ENCODE peak calls at places on chromosomes 13 and 19, in five cellular contexts. One of them, this sample, is unnamed.

GRCh38 chr19:18173572-18174294 is at the start of gene IFI30:
- DNase-seq in IMR-90: no peak
- DNase-seq in H9: peak
- DNase-seq in neuronal stem cell: no peak
- DNase-seq in H1: peak
- DNase-seq in this sample: peak

GRCh38 chr13:94329277-94329676 is 150.2 kb downstream of the DCT start:
- DNase-seq in IMR-90: peak
- DNase-seq in H9: no peak
- DNase-seq in neuronal stem cell: no peak
- DNase-seq in H1: no peak
- DNase-seq in this sample: peak

GRCh38 chr13:48160879-48161278 is 66.0 kb upstream of the MED4 start:
- DNase-seq in IMR-90: no peak
- DNase-seq in H9: no peak
- DNase-seq in neuronal stem cell: no peak
- DNase-seq in H1: no peak
- DNase-seq in this sample: peak

GRCh38 chr19:55830656-55831055 is 1.1 kb downstream of the NLRP11 start:
- DNase-seq in IMR-90: no peak
- DNase-seq in H9: no peak
- DNase-seq in neuronal stem cell: no peak
- DNase-seq in H1: no peak
- DNase-seq in this sample: no peak

GRCh38 chr13:22173605-22174004 is 502.7 kb downstream of the FGF9 start:
- DNase-seq in IMR-90: peak
- DNase-seq in H9: no peak
- DNase-seq in neuronal stem cell: no peak
- DNase-seq in H1: no peak
- DNase-seq in this sample: peak

GRCh38 chr13:44493213-44493812 is 82.8 kb downstream of the TSC22D1 start:
- DNase-seq in IMR-90: no peak
- DNase-seq in H9: no peak
- DNase-seq in neuronal stem cell: no peak
- DNase-seq in H1: no peak
- DNase-seq in this sample: no peak

GRCh38 chr13:89902223-89902622 is 1445.3 kb upstream of the MIR17HG start:
- DNase-seq in IMR-90: no peak
- DNase-seq in H9: no peak
- DNase-seq in neuronal stem cell: no peak
- DNase-seq in H1: no peak
- DNase-seq in this sample: no peak

GRCh38 chr13:110713981-110714797 is 689 bp downstream of the ING1 start:
- DNase-seq in IMR-90: peak
- DNase-seq in H9: peak
- DNase-seq in neuronal stem cell: peak
- DNase-seq in H1: peak
- DNase-seq in this sample: peak

GRCh38 chr19:18514800-18515682 is 6.8 kb downstream of the ELL start:
- DNase-seq in IMR-90: peak
- DNase-seq in H9: no peak
- DNase-seq in neuronal stem cell: no peak
- DNase-seq in H1: no peak
- DNase-seq in this sample: peak

GRCh38 chr19:46731007-46731501 is 14.1 kb upstream of the PRKD2 start:
- DNase-seq in IMR-90: peak
- DNase-seq in H9: no peak
- DNase-seq in neuronal stem cell: no peak
- DNase-seq in H1: no peak
- DNase-seq in this sample: peak

GRCh38 chr13:113848020-113848419 is 15.9 kb downstream of the GAS6 start:
- DNase-seq in IMR-90: no peak
- DNase-seq in H9: peak
- DNase-seq in neuronal stem cell: no peak
- DNase-seq in H1: peak
- DNase-seq in this sample: no peak

GRCh38 chr13:105341256-105341655 is 1194.2 kb downstream of the EFNB2 start:
- DNase-seq in IMR-90: no peak
- DNase-seq in H9: no peak
- DNase-seq in neuronal stem cell: no peak
- DNase-seq in H1: no peak
- DNase-seq in this sample: no peak

GRCh38 chr19:44891016-44891882 is at the start of gene TOMM40:
- DNase-seq in IMR-90: peak
- DNase-seq in H9: no peak
- DNase-seq in neuronal stem cell: no peak
- DNase-seq in H1: peak
- DNase-seq in this sample: peak

GRCh38 chr13:51770160-51770559 is 33.8 kb downstream of the DHRS12 start:
- DNase-seq in IMR-90: no peak
- DNase-seq in H9: no peak
- DNase-seq in neuronal stem cell: no peak
- DNase-seq in H1: no peak
- DNase-seq in this sample: no peak

GRCh38 chr19:1418951-1419735 is 11.8 kb downstream of the DAZAP1 start:
- DNase-seq in IMR-90: no peak
- DNase-seq in H9: no peak
- DNase-seq in neuronal stem cell: no peak
- DNase-seq in H1: no peak
- DNase-seq in this sample: no peak

GRCh38 chr19:23810496-23810895 is 51.8 kb upstream of the ZNF681 start:
- DNase-seq in IMR-90: no peak
- DNase-seq in H9: no peak
- DNase-seq in neuronal stem cell: no peak
- DNase-seq in H1: no peak
- DNase-seq in this sample: no peak

GRCh38 chr19:16628183-16628983 is at the start of gene MED26:
- DNase-seq in IMR-90: peak
- DNase-seq in H9: peak
- DNase-seq in neuronal stem cell: peak
- DNase-seq in H1: peak
- DNase-seq in this sample: peak

GRCh38 chr13:98994896-98995295 is 17.0 kb upstream of the DOCK9 start:
- DNase-seq in IMR-90: no peak
- DNase-seq in H9: no peak
- DNase-seq in neuronal stem cell: no peak
- DNase-seq in H1: no peak
- DNase-seq in this sample: no peak
- H2BK15ac ChIP-seq in IMR-90: no peak
- H2BK15ac ChIP-seq in H9: no peak
- H2BK15ac ChIP-seq in neuronal stem cell: no peak
- H2BK15ac ChIP-seq in H1: no peak
- H2BK15ac ChIP-seq in this sample: no peak

DNA sequence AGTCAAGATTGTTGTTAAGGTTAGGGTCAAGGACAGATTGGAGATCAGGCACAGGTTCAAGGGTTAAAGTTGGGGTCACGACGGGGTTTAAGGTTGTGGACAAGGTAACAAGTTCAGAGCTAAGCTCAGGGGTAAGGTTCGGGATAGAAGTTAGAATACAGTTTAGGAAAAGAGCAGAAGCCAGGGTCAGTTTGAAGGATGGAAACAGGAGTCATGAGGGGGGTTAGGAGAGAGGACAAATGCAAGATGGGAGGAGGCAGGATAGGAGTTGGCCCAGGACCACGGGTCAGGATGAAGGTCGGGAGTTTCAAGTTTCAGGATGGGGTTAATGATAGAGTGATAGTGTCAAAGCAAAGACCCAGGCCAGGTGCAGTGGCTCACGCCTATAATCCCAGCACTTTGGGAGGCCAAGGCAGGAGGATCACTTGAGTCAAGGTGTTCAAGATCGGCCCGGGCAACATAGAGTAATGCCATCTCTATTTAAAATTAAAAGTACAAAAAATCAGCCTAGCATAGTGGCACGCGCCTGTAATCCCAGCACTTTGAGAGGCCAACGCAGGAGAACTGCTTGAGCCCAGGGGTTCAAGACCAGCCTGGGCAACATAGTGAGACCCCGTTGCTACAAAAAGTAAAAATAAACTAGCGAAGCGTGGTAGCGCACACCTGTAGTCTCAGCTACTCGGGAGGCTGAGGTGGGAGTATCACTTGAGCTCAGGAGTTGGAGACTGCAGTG is 7.7 kb downstream of the NPHS1 start:
- DNase-seq in IMR-90: no peak
- DNase-seq in H9: no peak
- DNase-seq in neuronal stem cell: no peak
- DNase-seq in H1: no peak
- DNase-seq in this sample: no peak
- H4K91ac ChIP-seq in IMR-90: no peak
- H4K91ac ChIP-seq in H9: no peak
- H4K91ac ChIP-seq in neuronal stem cell: no peak
- H4K91ac ChIP-seq in H1: no peak
- H4K91ac ChIP-seq in this sample: no peak

DNA sequence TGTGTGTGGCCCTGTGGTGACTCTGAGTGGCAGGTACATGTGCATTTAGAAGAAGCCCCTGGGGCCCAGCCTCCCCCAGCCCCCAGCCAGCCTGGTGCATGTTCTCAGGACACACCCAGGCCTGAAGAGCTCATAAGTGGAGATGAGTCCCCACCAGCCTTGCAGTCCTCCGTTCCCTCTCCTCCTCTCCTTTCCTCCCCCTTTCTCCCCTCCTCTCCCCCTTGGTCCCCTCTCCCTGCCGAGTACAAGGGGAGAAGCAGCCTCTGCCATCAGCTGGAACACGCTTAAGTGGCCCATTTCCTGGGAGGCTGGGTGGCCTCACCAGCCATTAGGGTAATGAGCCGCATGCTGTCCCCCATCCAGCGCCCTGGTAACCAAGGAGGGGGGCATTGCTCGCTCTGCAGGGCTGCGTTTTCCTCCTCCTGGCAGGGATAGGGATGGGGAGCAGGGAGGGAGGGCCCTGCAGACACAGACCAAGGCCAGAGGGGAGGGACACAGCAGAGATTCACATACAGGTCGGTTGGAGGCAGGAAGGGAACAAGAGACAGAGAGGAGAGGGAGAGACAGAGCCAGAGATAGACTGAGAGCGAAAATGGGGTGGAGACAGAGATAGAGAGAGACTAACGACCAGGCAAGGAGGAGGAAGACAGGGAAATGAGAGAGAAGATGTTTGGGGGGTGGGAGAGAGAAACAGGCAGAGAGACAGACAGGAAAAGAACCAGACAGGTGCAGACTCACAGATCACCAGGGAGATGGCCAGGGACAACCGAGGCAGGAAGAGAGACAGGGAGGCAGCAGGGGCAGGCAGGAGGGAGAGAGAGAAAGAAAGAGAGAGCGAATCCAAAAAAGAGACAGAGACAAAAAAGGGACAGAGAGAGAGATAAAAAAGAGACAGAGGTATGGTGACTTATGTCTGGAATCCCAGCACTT is 19.3 kb upstream of the DPP9 start:
- DNase-seq in IMR-90: no peak
- DNase-seq in H9: peak
- DNase-seq in neuronal stem cell: no peak
- DNase-seq in H1: peak
- DNase-seq in this sample: no peak
- H2BK5ac ChIP-seq in IMR-90: no peak
- H2BK5ac ChIP-seq in H9: no peak
- H2BK5ac ChIP-seq in neuronal stem cell: peak
- H2BK5ac ChIP-seq in H1: peak
- H2BK5ac ChIP-seq in this sample: no peak

GRCh38 chr13:91216928-91217700 is 130.4 kb upstream of the MIR17HG start:
- DNase-seq in IMR-90: no peak
- DNase-seq in H9: no peak
- DNase-seq in neuronal stem cell: peak
- DNase-seq in H1: no peak
- DNase-seq in this sample: peak

DNA sequence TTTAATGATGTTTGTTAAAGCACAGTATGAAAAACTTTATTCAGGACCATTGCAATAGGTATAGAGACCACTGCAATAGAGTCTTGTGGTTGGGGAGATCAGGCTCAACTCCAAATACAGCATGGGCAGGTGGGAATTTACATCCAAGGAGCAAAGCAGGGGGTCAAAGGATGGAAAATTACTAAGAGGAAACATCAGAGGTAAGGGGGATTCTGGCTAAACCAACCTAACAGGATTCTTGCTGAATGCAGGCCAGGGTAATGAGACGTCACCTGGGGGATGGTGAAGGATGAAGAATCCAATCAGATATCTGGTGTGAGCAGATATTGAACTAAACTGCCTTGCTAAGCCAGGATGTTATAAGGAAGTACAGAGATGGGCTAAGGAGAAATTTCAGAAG is 126.6 kb upstream of the MIR17HG start:
- DNase-seq in IMR-90: no peak
- DNase-seq in H9: no peak
- DNase-seq in neuronal stem cell: no peak
- DNase-seq in H1: no peak
- DNase-seq in this sample: no peak
- H2BK15ac ChIP-seq in IMR-90: no peak
- H2BK15ac ChIP-seq in H9: no peak
- H2BK15ac ChIP-seq in neuronal stem cell: no peak
- H2BK15ac ChIP-seq in H1: no peak
- H2BK15ac ChIP-seq in this sample: no peak